ENCODE peak calls at places on chromosomes 16 and 17, in eight cellular contexts. One of them, this sample, is unnamed.

GRCh38 chr16:23164736-23165135 is 15.5 kb upstream of the USP31 start:
- DNase-seq in NCI-H446: no peak
- DNase-seq in stimulated activated naive CD8-positive, alpha-beta T cell treated with anti-CD3 and anti-CD28 coated beads, Interleukin-15, Interleukin-2, amounts not matched to agents 100 U/mL and 50 U/mL, for 24 hours: no peak
- DNase-seq in NCI-H1092: no peak
- DNase-seq in SHP77: no peak
- DNase-seq in germinal center: no peak
- DNase-seq in Peyer's patch: no peak
- DNase-seq in stimulated activated CD4-positive, alpha-beta T cell treated with anti-CD3 and anti-CD28 coated beads, Interleukin-2, amount 100 ng/mL, for 4 hours: no peak
- DNase-seq in this sample: no peak

GRCh38 chr17:65446043-65446442 is 115.4 kb downstream of the AXIN2 start:
- DNase-seq in NCI-H446: no peak
- DNase-seq in stimulated activated naive CD8-positive, alpha-beta T cell treated with anti-CD3 and anti-CD28 coated beads, Interleukin-15, Interleukin-2, amounts not matched to agents 100 U/mL and 50 U/mL, for 24 hours: no peak
- DNase-seq in NCI-H1092: no peak
- DNase-seq in SHP77: no peak
- DNase-seq in germinal center: no peak
- DNase-seq in Peyer's patch: no peak
- DNase-seq in stimulated activated CD4-positive, alpha-beta T cell treated with anti-CD3 and anti-CD28 coated beads, Interleukin-2, amount 100 ng/mL, for 4 hours: no peak
- DNase-seq in this sample: no peak

GRCh38 chr17:77002103-77003045 is 134.2 kb downstream of the MGAT5B start:
- DNase-seq in NCI-H446: no peak
- DNase-seq in stimulated activated naive CD8-positive, alpha-beta T cell treated with anti-CD3 and anti-CD28 coated beads, Interleukin-15, Interleukin-2, amounts not matched to agents 100 U/mL and 50 U/mL, for 24 hours: no peak
- DNase-seq in NCI-H1092: no peak
- DNase-seq in SHP77: peak; percentile 77
- DNase-seq in germinal center: no peak
- DNase-seq in Peyer's patch: no peak
- DNase-seq in stimulated activated CD4-positive, alpha-beta T cell treated with anti-CD3 and anti-CD28 coated beads, Interleukin-2, amount 100 ng/mL, for 4 hours: no peak
- DNase-seq in this sample: peak; percentile 57

GRCh38 chr16:2328428-2328827 is 12.1 kb downstream of the ABCA3 start:
- DNase-seq in NCI-H446: no peak
- DNase-seq in stimulated activated naive CD8-positive, alpha-beta T cell treated with anti-CD3 and anti-CD28 coated beads, Interleukin-15, Interleukin-2, amounts not matched to agents 100 U/mL and 50 U/mL, for 24 hours: no peak
- DNase-seq in NCI-H1092: no peak
- DNase-seq in SHP77: no peak
- DNase-seq in germinal center: no peak
- DNase-seq in Peyer's patch: no peak
- DNase-seq in stimulated activated CD4-positive, alpha-beta T cell treated with anti-CD3 and anti-CD28 coated beads, Interleukin-2, amount 100 ng/mL, for 4 hours: no peak
- DNase-seq in this sample: no peak

GRCh38 chr16:19167710-19168172 is 299 bp upstream of the SYT17 start:
- DNase-seq in NCI-H446: no peak
- DNase-seq in stimulated activated naive CD8-positive, alpha-beta T cell treated with anti-CD3 and anti-CD28 coated beads, Interleukin-15, Interleukin-2, amounts not matched to agents 100 U/mL and 50 U/mL, for 24 hours: peak; percentile 63
- DNase-seq in NCI-H1092: peak; percentile 86
- DNase-seq in SHP77: peak; percentile 64
- DNase-seq in germinal center: peak; percentile 87
- DNase-seq in Peyer's patch: peak; percentile 86
- DNase-seq in stimulated activated CD4-positive, alpha-beta T cell treated with anti-CD3 and anti-CD28 coated beads, Interleukin-2, amount 100 ng/mL, for 4 hours: no peak
- DNase-seq in this sample: peak; percentile 83

GRCh38 chr17:29341726-29342125 is 47.8 kb upstream of the NUFIP2 start:
- DNase-seq in NCI-H446: no peak
- DNase-seq in stimulated activated naive CD8-positive, alpha-beta T cell treated with anti-CD3 and anti-CD28 coated beads, Interleukin-15, Interleukin-2, amounts not matched to agents 100 U/mL and 50 U/mL, for 24 hours: no peak
- DNase-seq in NCI-H1092: no peak
- DNase-seq in SHP77: no peak
- DNase-seq in germinal center: no peak
- DNase-seq in Peyer's patch: no peak
- DNase-seq in stimulated activated CD4-positive, alpha-beta T cell treated with anti-CD3 and anti-CD28 coated beads, Interleukin-2, amount 100 ng/mL, for 4 hours: no peak
- DNase-seq in this sample: peak; percentile 80

GRCh38 chr17:17888821-17889220 is 52.0 kb upstream of the SREBF1 start:
- DNase-seq in NCI-H446: no peak
- DNase-seq in stimulated activated naive CD8-positive, alpha-beta T cell treated with anti-CD3 and anti-CD28 coated beads, Interleukin-15, Interleukin-2, amounts not matched to agents 100 U/mL and 50 U/mL, for 24 hours: no peak
- DNase-seq in NCI-H1092: no peak
- DNase-seq in SHP77: no peak
- DNase-seq in germinal center: peak; percentile 80
- DNase-seq in Peyer's patch: peak; percentile 18
- DNase-seq in stimulated activated CD4-positive, alpha-beta T cell treated with anti-CD3 and anti-CD28 coated beads, Interleukin-2, amount 100 ng/mL, for 4 hours: no peak
- DNase-seq in this sample: no peak

GRCh38 chr17:30093463-30094147 is 23.0 kb upstream of the NSRP1 start:
- DNase-seq in NCI-H446: peak; percentile 63
- DNase-seq in stimulated activated naive CD8-positive, alpha-beta T cell treated with anti-CD3 and anti-CD28 coated beads, Interleukin-15, Interleukin-2, amounts not matched to agents 100 U/mL and 50 U/mL, for 24 hours: peak; percentile 37
- DNase-seq in NCI-H1092: peak; percentile 37
- DNase-seq in SHP77: peak; percentile 38
- DNase-seq in germinal center: peak; percentile 80
- DNase-seq in Peyer's patch: no peak
- DNase-seq in stimulated activated CD4-positive, alpha-beta T cell treated with anti-CD3 and anti-CD28 coated beads, Interleukin-2, amount 100 ng/mL, for 4 hours: no peak
- DNase-seq in this sample: peak; percentile 71

GRCh38 chr17:17141279-17141678 is 64.9 kb downstream of the PLD6 start:
- DNase-seq in NCI-H446: no peak
- DNase-seq in stimulated activated naive CD8-positive, alpha-beta T cell treated with anti-CD3 and anti-CD28 coated beads, Interleukin-15, Interleukin-2, amounts not matched to agents 100 U/mL and 50 U/mL, for 24 hours: no peak
- DNase-seq in NCI-H1092: no peak
- DNase-seq in SHP77: no peak
- DNase-seq in germinal center: no peak
- DNase-seq in Peyer's patch: no peak
- DNase-seq in stimulated activated CD4-positive, alpha-beta T cell treated with anti-CD3 and anti-CD28 coated beads, Interleukin-2, amount 100 ng/mL, for 4 hours: no peak
- DNase-seq in this sample: no peak

GRCh38 chr16:2985893-2986355 is 5.7 kb upstream of the PKMYT1 start:
- DNase-seq in NCI-H446: peak; percentile 91
- DNase-seq in stimulated activated naive CD8-positive, alpha-beta T cell treated with anti-CD3 and anti-CD28 coated beads, Interleukin-15, Interleukin-2, amounts not matched to agents 100 U/mL and 50 U/mL, for 24 hours: no peak
- DNase-seq in NCI-H1092: no peak
- DNase-seq in SHP77: peak; percentile 42
- DNase-seq in germinal center: no peak
- DNase-seq in Peyer's patch: no peak
- DNase-seq in stimulated activated CD4-positive, alpha-beta T cell treated with anti-CD3 and anti-CD28 coated beads, Interleukin-2, amount 100 ng/mL, for 4 hours: no peak
- DNase-seq in this sample: no peak

GRCh38 chr17:49894761-49895160 is 46.9 kb upstream of the TAC4 start:
- DNase-seq in NCI-H446: no peak
- DNase-seq in stimulated activated naive CD8-positive, alpha-beta T cell treated with anti-CD3 and anti-CD28 coated beads, Interleukin-15, Interleukin-2, amounts not matched to agents 100 U/mL and 50 U/mL, for 24 hours: no peak
- DNase-seq in NCI-H1092: no peak
- DNase-seq in SHP77: no peak
- DNase-seq in germinal center: no peak
- DNase-seq in Peyer's patch: no peak
- DNase-seq in stimulated activated CD4-positive, alpha-beta T cell treated with anti-CD3 and anti-CD28 coated beads, Interleukin-2, amount 100 ng/mL, for 4 hours: no peak
- DNase-seq in this sample: no peak

GRCh38 chr17:82003411-82004381 is 19.0 kb downstream of the CENPX start:
- DNase-seq in NCI-H446: no peak
- DNase-seq in stimulated activated naive CD8-positive, alpha-beta T cell treated with anti-CD3 and anti-CD28 coated beads, Interleukin-15, Interleukin-2, amounts not matched to agents 100 U/mL and 50 U/mL, for 24 hours: peak; percentile 35
- DNase-seq in NCI-H1092: no peak
- DNase-seq in SHP77: no peak
- DNase-seq in germinal center: no peak
- DNase-seq in Peyer's patch: no peak
- DNase-seq in stimulated activated CD4-positive, alpha-beta T cell treated with anti-CD3 and anti-CD28 coated beads, Interleukin-2, amount 100 ng/mL, for 4 hours: no peak
- DNase-seq in this sample: peak; percentile 99

GRCh38 chr17:64423881-64424280 is 25.0 kb upstream of the MILR1 start:
- DNase-seq in NCI-H446: no peak
- DNase-seq in stimulated activated naive CD8-positive, alpha-beta T cell treated with anti-CD3 and anti-CD28 coated beads, Interleukin-15, Interleukin-2, amounts not matched to agents 100 U/mL and 50 U/mL, for 24 hours: no peak
- DNase-seq in NCI-H1092: no peak
- DNase-seq in SHP77: no peak
- DNase-seq in germinal center: no peak
- DNase-seq in Peyer's patch: no peak
- DNase-seq in stimulated activated CD4-positive, alpha-beta T cell treated with anti-CD3 and anti-CD28 coated beads, Interleukin-2, amount 100 ng/mL, for 4 hours: no peak
- DNase-seq in this sample: peak; percentile 20

This sample was measured in GM23248.